ENCODE peak calls at places on chromosomes 6 and 20, in seven cellular contexts. T is AG10803; F is epithelial cell of esophagus; U is stomach; S is effector CD4-positive, alpha-beta T cell; B is amygdala; A is GOT3. Z is an unnamed sample.

GRCh38 chr20:57429579-57430202 is 38.5 kb downstream of the RBM38 start:
- DNase-seq in A (no peak), S (no peak), B (no peak), U (no peak), F (peak; percentile 79), T (no peak), Z (no peak)

GRCh38 chr6:139109558-139109957 is 25.3 kb upstream of the HECA start:
- DNase-seq in S (no peak), U (no peak), T (peak; percentile 29), A (no peak), B (no peak), F (no peak), Z (no peak)

GRCh38 chr6:3267162-3267561 is 8.4 kb downstream of the PSMG4 start:
- DNase-seq in A (no peak), B (no peak), T (no peak), F (peak; percentile 22), U (no peak), S (no peak), Z (no peak)

GRCh38 chr20:51434556-51435256 is 107.8 kb downstream of the NFATC2 start:
- DNase-seq in T (peak; percentile 83), F (peak; percentile 86), U (no peak), S (no peak), A (no peak), B (no peak), Z (no peak)

GRCh38 chr6:88143768-88144167 is 22.4 kb downstream of the CNR1 start:
- DNase-seq in B (no peak), T (no peak), U (no peak), S (no peak), F (no peak), A (no peak), Z (no peak)

GRCh38 chr6:38638941-38639497 is 710 bp downstream of the BTBD9 start:
- DNase-seq in T (peak; percentile 48), B (no peak), A (peak; percentile 9), U (peak; percentile 60), F (peak; percentile 67), S (peak; percentile 54), Z (peak; percentile 72)

GRCh38 chr20:8602389-8603116 is 466.3 kb upstream of the PLCB4 start:
- DNase-seq in U (no peak), F (no peak), S (no peak), A (no peak), T (no peak), B (no peak), Z (no peak)

GRCh38 chr6:16129623-16130243 is 847 bp downstream of the MYLIP start:
- DNase-seq in T (no peak), B (peak; percentile 53), S (peak; percentile 31), U (peak; percentile 52), A (no peak), F (peak; percentile 24), Z (peak; percentile 60)

GRCh38 chr6:149859368-149859767 is 4.8 kb downstream of the LRP11 start:
- DNase-seq in U (no peak), T (no peak), B (no peak), A (no peak), F (peak; percentile 91), S (no peak), Z (no peak)

GRCh38 chr20:40294747-40295146 is 394.3 kb downstream of the MAFB start:
- DNase-seq in U (no peak), A (no peak), B (no peak), T (no peak), F (no peak), S (no peak), Z (no peak)

GRCh38 chr6:6878921-6879585 is 228.7 kb upstream of the RREB1 start:
- DNase-seq in A (no peak), T (no peak), F (peak; percentile 79), S (no peak), B (no peak), U (no peak), Z (peak; percentile 49)

GRCh38 chr20:37295001-37295400 is 5.5 kb downstream of the MANBAL start:
- DNase-seq in S (no peak), B (no peak), U (no peak), A (peak; percentile 51), T (peak; percentile 97), F (peak; percentile 99), Z (peak; percentile 60)

GRCh38 chr20:1894951-1895673 is at the start of gene SIRPA:
- DNase-seq in A (no peak), B (peak; percentile 92), T (peak; percentile 69), F (peak; percentile 75), U (peak; percentile 55), S (no peak), Z (peak; percentile 44)

GRCh38 chr6:155126727-155127439 is 131.8 kb downstream of the TIAM2 start:
- DNase-seq in U (no peak), F (peak; percentile 75), B (no peak), S (no peak), A (no peak), T (peak; percentile 64), Z (no peak)

GRCh38 chr6:56259682-56260081 is 12.3 kb upstream of the COL21A1 start:
- DNase-seq in B (no peak), S (no peak), U (no peak), A (no peak), T (peak; percentile 17), F (peak; percentile 63), Z (no peak)

GRCh38 chr20:50569864-50570836 is 60.0 kb downstream of the PTPN1 start:
- DNase-seq in T (no peak), A (no peak), F (no peak), B (no peak), S (no peak), U (no peak), Z (no peak)

GRCh38 chr6:79089552-79090404 is 11.7 kb upstream of the PHIP start:
- DNase-seq in S (no peak), A (no peak), B (no peak), F (no peak), T (no peak), U (no peak), Z (no peak)

GRCh38 chr20:63116412-63117106 is 99.4 kb downstream of the YTHDF1 start:
- DNase-seq in F (no peak), A (no peak), T (no peak), U (no peak), S (no peak), B (no peak), Z (no peak)

Z was measured in left colon.